ENCODE peak calls at places on chromosomes 4 and X, in five cellular contexts. Y is epithelial cell of prostate, C is D341Med, Q is HEK293T, D is NCI-H524. O is an unnamed sample.

GRCh38 chr4:84327526-84327925 is 171.6 kb downstream of the NKX6-1 start:
- DNase-seq in Y (no peak), C (no peak), Q (no peak), D (no peak), O (no peak)

GRCh38 chrX:16946971-16947562 is 609 bp downstream of the REPS2 start:
- DNase-seq in Y (no peak), C (peak), Q (peak), D (no peak), O (peak)

GRCh38 chrX:118574666-118575065 is 79.1 kb downstream of the DOCK11 start:
- DNase-seq in Y (no peak), C (no peak), Q (no peak), D (no peak), O (no peak)

GRCh38 chrX:136626237-136626636 is 21.7 kb upstream of the CD40LG start:
- DNase-seq in Y (no peak), C (no peak), Q (no peak), D (peak), O (no peak)

GRCh38 chr4:41713768-41714167 is 34.8 kb downstream of the PHOX2B start:
- DNase-seq in Y (no peak), C (no peak), Q (no peak), D (no peak), O (no peak)

GRCh38 chr4:158018090-158018808 is 154.6 kb downstream of the GASK1B start:
- DNase-seq in Y (no peak), C (no peak), Q (no peak), D (no peak), O (no peak)

GRCh38 chr4:85610450-85610849 is 135.5 kb downstream of the ARHGAP24 start:
- DNase-seq in Y (no peak), C (no peak), Q (no peak), D (no peak), O (no peak)

GRCh38 chrX:123923211-123923610 is 38.3 kb upstream of the STAG2 start:
- DNase-seq in Y (no peak), C (no peak), Q (no peak), D (no peak), O (no peak)

GRCh38 chr4:6458528-6458927 is 13.9 kb downstream of the PPP2R2C start:
- DNase-seq in Y (no peak), C (no peak), Q (no peak), D (no peak), O (no peak)

GRCh38 chrX:63350551-63350950 is 581 bp downstream of the SPIN4 start:
- DNase-seq in Y (no peak), C (peak), Q (peak), D (peak), O (peak)

GRCh38 chr4:1534076-1534872 is 128.0 kb upstream of the NKX1-1 start:
- DNase-seq in Y (no peak), C (no peak), Q (no peak), D (no peak), O (no peak)

GRCh38 chr4:21811576-21811975 is 137.0 kb downstream of the KCNIP4 start:
- DNase-seq in Y (no peak), C (no peak), Q (no peak), D (no peak), O (no peak)

GRCh38 chr4:8269535-8270417 is at the start of gene HTRA3:
- DNase-seq in Y (no peak), C (peak), Q (peak), D (no peak), O (peak)

GRCh38 chr4:37717575-37717974 is 31.4 kb upstream of the RELL1 start:
- DNase-seq in Y (no peak), C (no peak), Q (no peak), D (no peak), O (no peak)

GRCh38 chrX:107454302-107454701 is 4.8 kb downstream of the FRMPD3 start:
- DNase-seq in Y (peak), C (no peak), Q (no peak), D (no peak), O (no peak)

GRCh38 chrX:31969714-31970113 is 897.9 kb upstream of the FTHL17 start:
- DNase-seq in Y (no peak), C (no peak), Q (no peak), D (no peak), O (no peak)

O was measured in pancreas.